ENCODE peak calls at places on chromosomes 11 and 22, in five cellular contexts. V is neural crest cell, I is lung, S is right atrium auricular region, K is cardiac fibroblast. H is an unnamed sample.

GRCh38 chr22:41256254-41256897 is 15.6 kb upstream of the CHADL start:
- DNase-seq in V (no peak), I (no peak), S (no peak), K (peak), H (no peak)

GRCh38 chr22:43279867-43280519 is 63.2 kb downstream of the SCUBE1 start:
- DNase-seq in V (no peak), I (no peak), S (no peak), K (no peak), H (no peak)

GRCh38 chr22:21834869-21835268 is 32.6 kb downstream of the MAPK1 start:
- DNase-seq in V (no peak), I (no peak), S (no peak), K (no peak), H (no peak)

GRCh38 chr11:726278-726915 is 20.4 kb downstream of the EPS8L2 start:
- DNase-seq in V (no peak), I (peak), S (no peak), K (peak), H (no peak)

GRCh38 chr22:48581206-48581766 is 1246.4 kb downstream of the BRD1 start:
- DNase-seq in V (no peak), I (no peak), S (no peak), K (no peak), H (no peak)

GRCh38 chr11:73185680-73186293 is 32.3 kb upstream of the P2RY2 start:
- DNase-seq in V (no peak), I (no peak), S (no peak), K (peak), H (no peak)

GRCh38 chr11:114524122-114524521 is 35.6 kb downstream of the NXPE1 start:
- DNase-seq in V (no peak), I (no peak), S (no peak), K (no peak), H (no peak)

GRCh38 chr11:3834349-3835099 is 6.2 kb downstream of the RHOG start:
- DNase-seq in V (no peak), I (peak), S (peak), K (no peak), H (no peak)

GRCh38 chr22:49971232-49972162 is 10.9 kb downstream of the PIM3 start:
- DNase-seq in V (peak), I (peak), S (peak), K (peak), H (peak)

GRCh38 chr11:86807356-86807755 is 7.0 kb downstream of the PRSS23 start:
- DNase-seq in V (no peak), I (no peak), S (no peak), K (no peak), H (no peak)

GRCh38 chr22:42945736-42946135 is 69.2 kb downstream of the PACSIN2 start:
- DNase-seq in V (no peak), I (no peak), S (no peak), K (no peak), H (no peak)

GRCh38 chr22:42371112-42371900 is 60.9 kb downstream of the NFAM1 start:
- DNase-seq in V (no peak), I (no peak), S (no peak), K (no peak), H (no peak)

GRCh38 chr11:134973801-134974200 is 561.8 kb upstream of the B3GAT1 start:
- DNase-seq in V (no peak), I (no peak), S (no peak), K (no peak), H (no peak)

GRCh38 chr11:27627979-27628378 is 72.3 kb downstream of the BDNF start:
- DNase-seq in V (no peak), I (no peak), S (no peak), K (no peak), H (no peak)

GRCh38 chr11:48024635-48025071 is 44.3 kb downstream of the PTPRJ start:
- DNase-seq in V (no peak), I (no peak), S (no peak), K (no peak), H (no peak)

GRCh38 chr11:113162590-113162961 is 151.8 kb upstream of the TTC12 start:
- DNase-seq in V (no peak), I (no peak), S (peak), K (no peak), H (no peak)

GRCh38 chr11:13016415-13016814 is 7.3 kb downstream of the RASSF10 start:
- DNase-seq in V (no peak), I (no peak), S (no peak), K (no peak), H (peak)

GRCh38 chr22:31122532-31123291 is at the start of gene INPP5J:
- DNase-seq in V (peak), I (peak), S (peak), K (peak), H (peak)

GRCh38 chr22:29306175-29306829 is at the start of gene GAS2L1:
- DNase-seq in V (peak), I (peak), S (peak), K (peak), H (peak)

GRCh38 chr22:31230871-31231621 is 18.9 kb downstream of the LIMK2 start:
- DNase-seq in V (no peak), I (peak), S (no peak), K (peak), H (peak)

GRCh38 chr11:86397351-86397750 is 22.7 kb downstream of the CCDC81 start:
- DNase-seq in V (no peak), I (no peak), S (no peak), K (no peak), H (no peak)

GRCh38 chr11:8069771-8070170 is 11.2 kb upstream of the TUB start:
- DNase-seq in V (no peak), I (no peak), S (no peak), K (no peak), H (no peak)

GRCh38 chr11:92941676-92942571 is 27.5 kb upstream of the MTNR1B start:
- DNase-seq in V (peak), I (no peak), S (no peak), K (peak), H (peak)

GRCh38 chr11:77175021-77175842 is 47.2 kb downstream of the MYO7A start:
- DNase-seq in V (no peak), I (no peak), S (no peak), K (no peak), H (no peak)

GRCh38 chr11:6932150-6932549 is 5.9 kb downstream of the ZNF215 start:
- DNase-seq in V (no peak), I (no peak), S (no peak), K (no peak), H (no peak)

GRCh38 chr11:19849947-19850593 is 137.4 kb downstream of the NAV2 start:
- DNase-seq in V (no peak), I (no peak), S (no peak), K (peak), H (no peak)

GRCh38 chr22:29203883-29204282 is 1.8 kb upstream of the EMID1 start:
- DNase-seq in V (no peak), I (no peak), S (no peak), K (no peak), H (no peak)

GRCh38 chr11:131884461-131885073 is 514.2 kb downstream of the NTM start:
- DNase-seq in V (no peak), I (no peak), S (no peak), K (no peak), H (no peak)

GRCh38 chr11:131885371-131885770 is 515.0 kb downstream of the NTM start:
- DNase-seq in V (no peak), I (no peak), S (no peak), K (no peak), H (no peak)

GRCh38 chr11:131886201-131886600 is 515.8 kb downstream of the NTM start:
- DNase-seq in V (no peak), I (no peak), S (no peak), K (no peak), H (no peak)

GRCh38 chr11:131880976-131881375 is 510.6 kb downstream of the NTM start:
- DNase-seq in V (no peak), I (no peak), S (no peak), K (no peak), H (no peak)

DNA sequence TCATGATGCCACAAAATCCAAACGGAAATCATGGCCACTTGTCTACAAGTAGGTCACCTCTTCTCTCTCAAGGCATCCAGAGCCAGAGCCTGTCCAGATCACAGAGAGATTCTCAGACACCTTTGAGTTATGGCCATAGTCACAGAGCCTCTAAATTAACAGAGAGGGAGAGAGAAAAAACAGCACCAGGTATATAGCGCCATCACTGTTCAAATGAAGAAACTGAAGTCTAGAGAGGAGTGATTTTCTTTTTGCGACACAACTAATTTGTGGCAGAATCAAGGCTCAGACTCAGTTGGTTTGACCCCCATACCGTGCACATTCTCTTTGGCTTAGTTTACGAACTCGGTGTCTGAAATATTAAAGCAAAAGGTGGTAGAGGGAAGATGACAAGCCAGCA is 512.9 kb downstream of the NTM start:
- DNase-seq in V (no peak), I (no peak), S (no peak), K (no peak), H (no peak)
- TF ChIP-seq CTCF in V (no peak), I (no peak), S (no peak), K (no peak), H (no peak)

GRCh38 chr11:46238078-46238966 is 39.1 kb upstream of the CREB3L1 start:
- DNase-seq in V (peak), I (peak), S (peak), K (peak), H (peak)

GRCh38 chr11:46238967-46239800 is 38.3 kb upstream of the CREB3L1 start:
- DNase-seq in V (peak), I (peak), S (peak), K (peak), H (peak)

GRCh38 chr11:46235777-46236688 is 41.4 kb upstream of the CREB3L1 start:
- DNase-seq in V (no peak), I (no peak), S (no peak), K (peak), H (no peak)

GRCh38 chr11:46236918-46237247 is 40.6 kb upstream of the CREB3L1 start:
- DNase-seq in V (no peak), I (no peak), S (no peak), K (no peak), H (no peak)

GRCh38 chr11:46237248-46238077 is 40.0 kb upstream of the CREB3L1 start:
- DNase-seq in V (peak), I (peak), S (peak), K (peak), H (peak)
- TF ChIP-seq CTCF in V (peak), I (no peak), S (no peak), K (no peak), H (no peak)

DNA sequence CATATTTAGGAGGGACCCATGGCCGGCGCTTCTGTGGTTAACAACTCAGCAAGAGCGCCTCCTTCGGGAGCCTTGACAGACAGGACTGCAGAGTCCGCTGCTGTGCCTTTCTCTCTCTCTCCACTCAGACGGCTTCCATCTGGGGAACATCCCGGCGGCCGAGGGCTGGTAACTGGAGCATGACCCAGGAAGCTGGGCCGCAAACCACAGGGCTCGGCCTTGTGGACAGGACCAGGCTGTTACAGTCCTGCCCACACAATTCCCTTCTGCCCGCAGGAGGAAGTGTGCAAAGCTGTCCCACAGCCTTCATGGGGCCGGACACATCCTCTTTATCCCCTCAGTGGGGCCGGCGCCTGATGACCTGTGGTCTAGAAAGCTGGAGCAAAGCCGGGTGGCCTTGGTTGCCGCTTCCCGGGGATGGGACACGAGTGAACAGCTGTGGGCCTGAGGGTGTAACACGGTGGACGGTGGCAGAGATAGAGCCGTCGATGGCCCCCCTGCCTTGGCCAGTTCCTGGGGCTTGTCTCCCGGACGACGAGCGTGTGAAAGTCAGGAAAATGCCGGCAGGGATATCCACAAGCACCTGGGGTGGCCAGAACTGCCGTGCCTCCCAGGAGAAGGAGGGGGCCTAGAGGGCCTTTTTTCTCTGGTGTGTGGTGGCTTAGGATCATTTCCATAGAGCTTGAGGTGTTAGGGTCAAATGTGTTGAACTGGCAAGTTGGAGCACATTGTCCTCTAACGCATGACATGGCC is 50.1 kb downstream of the FBLN1 start:
- DNase-seq in V (no peak), I (peak), S (no peak), K (peak), H (no peak)
- TF ChIP-seq CTCF in V (no peak), I (no peak), S (peak), K (peak), H (no peak)

DNA sequence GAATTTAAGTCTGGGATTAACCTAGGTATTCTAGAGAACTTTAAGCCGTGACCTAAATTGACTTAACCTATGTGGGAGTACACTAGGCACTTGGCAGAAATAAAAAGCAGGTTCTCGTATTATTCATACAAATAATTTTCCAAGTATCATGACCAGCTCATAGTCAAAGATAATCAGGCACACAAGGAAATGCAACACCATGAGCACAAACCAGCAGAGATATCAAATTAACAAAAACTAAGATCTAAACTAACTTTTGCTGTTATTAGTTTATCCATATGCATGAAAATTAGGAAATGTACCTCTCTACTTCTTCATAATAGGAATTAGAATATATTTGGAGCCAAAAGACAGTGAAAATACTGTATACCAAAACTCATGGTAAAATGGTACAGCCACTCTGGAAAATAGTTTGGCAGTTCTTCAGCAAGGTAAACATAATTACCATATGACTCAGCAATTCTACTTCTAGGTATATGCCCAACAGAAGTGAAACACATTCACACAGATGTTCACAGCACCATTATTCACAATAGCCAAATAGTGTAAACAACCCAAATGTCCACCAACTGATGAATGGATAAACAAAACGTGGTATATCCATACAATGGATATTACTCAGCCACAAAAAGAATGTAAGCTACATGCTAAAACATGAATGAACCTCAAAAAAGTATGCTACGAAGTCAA is 154.1 kb downstream of the ENTHD1 start:
- DNase-seq in V (no peak), I (no peak), S (no peak), K (no peak), H (no peak)
- TF ChIP-seq CTCF in V (no peak), I (no peak), S (no peak), K (no peak), H (no peak)

GRCh38 chr11:9750551-9750950 is 86.7 kb downstream of the SWAP70 start:
- DNase-seq in V (no peak), I (no peak), S (no peak), K (no peak), H (no peak)

GRCh38 chr11:9745411-9746211 is 81.7 kb downstream of the SWAP70 start:
- DNase-seq in V (no peak), I (no peak), S (no peak), K (no peak), H (no peak)

GRCh38 chr11:9747816-9748215 is 83.9 kb downstream of the SWAP70 start:
- DNase-seq in V (no peak), I (peak), S (no peak), K (no peak), H (no peak)

GRCh38 chr11:9747229-9747628 is 83.4 kb downstream of the SWAP70 start:
- DNase-seq in V (no peak), I (no peak), S (no peak), K (no peak), H (no peak)

DNA sequence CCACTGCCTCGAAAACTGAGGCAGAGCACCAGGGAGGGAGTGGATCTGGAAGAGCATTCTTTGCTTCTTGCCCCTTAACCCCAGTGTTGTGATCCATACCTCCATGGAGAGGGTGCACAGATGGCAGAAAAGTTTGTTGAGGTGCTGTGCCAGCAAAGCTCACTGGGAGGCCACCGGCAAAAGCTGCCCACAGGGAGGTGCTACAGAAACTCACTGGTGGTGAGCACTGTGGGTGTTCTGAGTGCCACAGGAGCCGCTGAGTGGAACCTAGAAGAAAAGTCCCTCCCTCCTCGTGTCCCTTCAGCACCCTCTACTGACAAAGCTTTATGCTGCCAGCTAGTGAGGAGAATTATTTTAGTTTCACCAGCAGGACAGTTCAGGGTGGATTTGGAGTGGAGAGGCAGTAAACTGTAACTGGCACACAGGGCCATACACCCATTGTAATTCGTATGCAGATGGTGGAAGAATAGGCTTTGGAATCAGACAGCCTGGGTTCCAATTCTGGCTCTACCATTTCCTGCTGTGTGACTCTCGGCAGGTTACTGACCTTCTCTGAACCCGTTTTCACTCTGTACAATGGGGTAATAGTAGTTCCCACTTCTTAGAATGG is 84.6 kb downstream of the SWAP70 start:
- DNase-seq in V (no peak), I (peak), S (peak), K (peak), H (peak)
- TF ChIP-seq CTCF in V (peak), I (peak), S (peak), K (peak), H (peak)

DNA sequence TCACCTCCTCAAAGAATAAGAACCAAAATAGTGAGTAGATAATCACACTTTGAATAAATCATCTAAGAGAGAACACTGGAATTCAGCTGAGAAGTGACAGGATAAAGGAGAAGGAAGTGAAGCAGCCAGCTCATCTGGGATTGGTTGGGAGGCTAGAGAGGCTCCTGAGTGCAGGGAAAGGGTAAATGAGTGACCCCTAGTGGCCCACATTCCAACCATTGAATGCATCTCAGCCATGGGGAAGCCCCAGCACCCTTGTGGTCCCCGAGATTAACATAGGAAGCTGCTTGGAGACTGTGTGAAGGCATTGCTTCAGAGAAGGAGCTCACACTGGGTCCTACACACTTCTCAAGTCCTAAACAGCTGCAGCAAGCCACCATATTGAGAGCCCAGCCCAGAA is 82.3 kb downstream of the JRKL start:
- DNase-seq in V (no peak), I (no peak), S (no peak), K (no peak), H (no peak)
- TF ChIP-seq CTCF in V (no peak), I (no peak), S (no peak), K (no peak), H (no peak)